ENCODE peak calls at places on chromosomes 3 and 15, in four cellular contexts. E, V, G and J are unnamed samples. For H3K36me3, the result is how much of the 10 kb centered on the place peaks cover.

GRCh38 chr15:30922469-30923311 is 19.0 kb downstream of the FAN1 start:
- DNase-seq in E (peak), V (no peak), G (peak), J (peak)

GRCh38 chr3:196207159-196207832 is 3.9 kb downstream of the ZDHHC19 start:
- DNase-seq in E (no peak), V (peak), G (no peak), J (no peak)

GRCh38 chr3:106068386-106068785 is 199.6 kb upstream of the CBLB start:
- DNase-seq in E (no peak), V (no peak), G (no peak), J (peak)

GRCh38 chr3:197015790-197016705 is 13.6 kb downstream of the MELTF start:
- DNase-seq in E (no peak), V (no peak), G (no peak), J (no peak)

GRCh38 chr3:63523100-63523499 is 129.4 kb upstream of the SNTN start:
- DNase-seq in E (no peak), V (no peak), G (no peak), J (no peak)

GRCh38 chr15:82315519-82316246 is 33.6 kb downstream of the GOLGA6L10 start:
- DNase-seq in E (no peak), V (no peak), G (no peak), J (no peak)

GRCh38 chr3:72821170-72821781 is 27.0 kb downstream of the SHQ1 start:
- DNase-seq in E (no peak), V (no peak), G (no peak), J (peak)

GRCh38 chr3:120419797-120420196 is 31.0 kb downstream of the FSTL1 start:
- DNase-seq in E (no peak), V (no peak), G (no peak), J (no peak)

GRCh38 chr3:79200456-79200855 is 567.3 kb downstream of the ROBO1 start:
- DNase-seq in E (no peak), V (no peak), G (no peak), J (no peak)
- TF ChIP-seq JUN in E (no peak), V (no peak), G (no peak), J (no peak)

GRCh38 chr3:113002033-113002432 is 11.2 kb downstream of the GTPBP8 start:
- DNase-seq in E (no peak), V (no peak), G (no peak), J (no peak)
- H3K36me3 ChIP-seq in E (half or more), V (half or more), G (under half), J (under half)

DNA sequence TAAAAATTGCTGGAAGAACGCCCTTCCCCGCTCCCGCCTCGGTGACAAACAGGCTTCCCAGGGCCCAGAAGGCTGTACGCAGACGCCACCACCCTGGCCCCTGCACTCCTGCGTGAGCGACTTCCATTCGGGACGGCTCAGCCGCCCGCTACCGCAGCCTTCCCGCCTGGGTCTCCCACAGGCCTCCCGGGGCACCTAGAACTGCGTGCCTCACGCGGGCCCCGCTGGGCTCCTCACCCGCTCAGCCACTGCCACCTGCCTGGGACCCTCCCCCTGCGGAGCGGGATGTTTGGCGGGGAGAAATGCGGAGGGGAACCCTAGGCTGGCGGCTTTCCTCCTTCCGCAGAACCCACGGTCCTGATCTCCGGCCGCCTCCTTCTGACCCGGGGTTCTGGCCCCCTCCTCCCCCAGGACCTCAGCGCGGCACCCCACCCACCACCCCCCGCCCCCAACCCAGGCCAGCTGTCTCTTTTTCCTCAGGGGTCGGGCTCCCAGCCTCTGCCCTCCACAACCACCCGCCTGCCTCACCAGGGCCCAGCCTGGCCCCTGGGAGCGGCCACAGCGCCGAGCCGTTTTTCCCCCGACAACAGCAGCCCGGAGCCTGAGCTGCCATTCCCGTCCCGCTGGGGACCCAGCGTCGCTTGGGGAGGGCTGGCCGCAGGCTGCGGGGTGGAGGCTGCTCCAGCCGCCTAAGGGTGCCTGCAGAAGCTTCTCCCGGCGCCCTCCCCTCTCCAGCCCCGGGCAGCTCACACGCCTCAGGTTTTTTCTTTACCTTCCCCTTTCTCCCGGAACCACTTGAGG is 27.6 kb upstream of the RAB7A start:
- DNase-seq in E (no peak), V (no peak), G (no peak), J (peak)
- TF ChIP-seq EZH2 in E (no peak), V (no peak), G (no peak), J (no peak)

GRCh38 chr3:168220609-168221008 is 124.9 kb upstream of the GOLIM4 start:
- DNase-seq in E (no peak), V (no peak), G (no peak), J (no peak)
- TF ChIP-seq JUN in E (no peak), V (no peak), G (no peak), J (no peak)

GRCh38 chr15:57429098-57429497 is 52.8 kb downstream of the CGNL1 start:
- DNase-seq in E (no peak), V (no peak), G (no peak), J (no peak)
- H3K36me3 ChIP-seq in E (under half), V (under half), G (under half), J (under half)

GRCh38 chr15:96342143-96342466 is 11.6 kb downstream of the NR2F2 start:
- DNase-seq in E (no peak), V (no peak), G (no peak), J (peak)
- TF ChIP-seq EZH2 in E (no peak), V (no peak), G (peak), J (no peak)

GRCh38 chr3:40035177-40035576 is 225.8 kb downstream of the MYRIP start:
- DNase-seq in E (no peak), V (no peak), G (no peak), J (no peak)
- TF ChIP-seq JUN in E (no peak), V (no peak), G (no peak), J (no peak)

DNA sequence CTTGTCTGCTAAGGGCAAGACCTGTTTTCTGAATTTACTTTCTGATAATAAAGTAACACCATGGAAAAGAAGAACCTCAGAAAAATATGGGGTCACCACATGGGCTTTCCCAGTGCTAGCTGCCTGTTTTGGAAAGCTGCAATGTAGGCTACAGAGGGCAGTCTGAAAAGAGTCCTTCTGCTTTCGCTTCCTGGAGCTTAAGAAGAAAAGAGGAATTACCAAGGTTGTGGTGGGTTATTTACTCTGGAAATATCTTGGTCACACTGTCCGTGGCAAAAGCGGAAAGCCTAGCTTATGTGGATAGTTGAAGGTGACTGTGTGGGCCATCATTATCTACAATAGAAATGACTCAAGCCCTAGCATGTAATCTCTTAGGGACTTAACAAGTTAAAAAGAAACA is 31.7 kb upstream of the IP6K2 start:
- DNase-seq in E (no peak), V (no peak), G (no peak), J (no peak)
- H3K36me3 ChIP-seq in E (under half), V (under half), G (under half), J (under half)

GRCh38 chr15:88255109-88255495 is 1.4 kb downstream of the NTRK3 start:
- DNase-seq in E (no peak), V (no peak), G (no peak), J (no peak)

GRCh38 chr15:88256261-88257230 is at the start of gene NTRK3:
- DNase-seq in E (no peak), V (no peak), G (no peak), J (peak)

GRCh38 chr15:88258021-88258641 is 1.6 kb upstream of the NTRK3 start:
- DNase-seq in E (peak), V (peak), G (peak), J (no peak)

GRCh38 chr15:88257311-88257901 is 867 bp upstream of the NTRK3 start:
- DNase-seq in E (no peak), V (no peak), G (no peak), J (no peak)

DNA sequence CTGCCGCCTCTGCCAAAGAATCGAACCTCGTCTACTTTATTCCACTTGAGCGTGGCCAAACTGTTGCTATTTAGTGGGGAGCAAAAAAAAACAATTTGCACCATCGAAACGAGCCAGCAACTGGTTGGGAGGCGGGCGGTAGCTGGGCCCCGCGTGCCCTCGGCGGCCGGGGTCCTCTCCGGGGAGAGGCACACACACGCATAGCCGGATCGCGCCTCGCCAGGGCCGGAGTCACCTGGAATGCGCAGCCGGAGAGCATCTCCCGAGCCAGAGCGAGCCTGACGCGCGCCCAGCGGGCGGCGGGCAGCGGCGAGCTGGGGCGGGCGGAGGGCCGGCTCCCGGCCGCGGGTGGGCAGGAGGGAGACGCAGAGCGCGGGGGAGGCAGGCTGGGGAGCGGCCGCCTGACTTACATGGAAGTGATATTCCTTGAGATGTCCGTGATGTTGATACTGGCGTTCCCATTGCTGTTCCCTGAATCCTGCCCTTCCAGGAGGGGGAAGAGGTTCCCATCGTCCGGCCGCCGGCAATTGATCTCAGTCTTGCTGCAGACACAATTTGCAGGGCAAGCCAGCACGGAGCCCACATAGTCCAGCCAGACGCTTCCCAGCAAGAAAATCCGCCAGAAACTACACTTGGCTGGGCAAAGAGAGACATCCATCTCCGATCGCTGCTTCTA is 905 bp downstream of the NTRK3 start:
- DNase-seq in E (no peak), V (no peak), G (no peak), J (peak)
- TF ChIP-seq EZH2 in E (no peak), V (no peak), G (peak), J (peak)

GRCh38 chr3:183816681-183817080 is 8.7 kb downstream of the MAP6D1 start:
- DNase-seq in E (no peak), V (no peak), G (no peak), J (no peak)
- TF ChIP-seq JUN in E (no peak), V (no peak), G (no peak), J (no peak)